ENCODE peak calls at places on chromosomes 11 and 22, in ten cellular contexts. I, K, M, D, G, V, P, C, R and H are unnamed samples.

GRCh38 chr11:113384551-113384950 is 3.0 kb upstream of the ANKK1 start:
- DNase-seq in G (no peak), V (no peak), M (no peak), I (no peak), C (peak; percentile 67), P (no peak), R (peak; percentile 96), K (no peak), D (no peak), H (no peak)

GRCh38 chr11:23123766-23124165 is 263.5 kb upstream of the CCDC179 start:
- DNase-seq in I (no peak), R (peak; percentile 56), C (peak; percentile 49), V (no peak), G (no peak), D (no peak), K (no peak), P (no peak), M (no peak), H (no peak)

GRCh38 chr11:94876645-94877445 is 96.5 kb downstream of the CWC15 start:
- DNase-seq in V (peak; percentile 90), K (peak; percentile 13), R (peak; percentile 84), M (peak; percentile 64), I (peak; percentile 60), G (peak; percentile 56), D (peak; percentile 62), C (peak; percentile 87), P (no peak), H (peak; percentile 73)

GRCh38 chr22:42286205-42286604 is 15.8 kb upstream of the TCF20 start:
- DNase-seq in M (no peak), C (no peak), V (no peak), G (no peak), I (no peak), D (no peak), P (no peak), K (no peak), R (no peak), H (no peak)

GRCh38 chr22:46780453-46780852 is 18.0 kb downstream of the TBC1D22A start:
- DNase-seq in G (no peak), D (peak; percentile 19), K (no peak), P (no peak), V (no peak), I (no peak), M (no peak), R (no peak), C (no peak), H (no peak)

GRCh38 chr11:19370100-19370861 is 129.5 kb upstream of the E2F8 start:
- DNase-seq in D (no peak), M (no peak), V (no peak), C (no peak), G (no peak), P (no peak), I (no peak), K (no peak), R (peak; percentile 74), H (peak; percentile 83)

GRCh38 chr22:46198274-46198673 is 47.9 kb downstream of the PPARA start:
- DNase-seq in R (no peak), P (no peak), K (no peak), V (peak; percentile 62), I (no peak), M (no peak), D (no peak), G (no peak), C (no peak), H (no peak)

GRCh38 chr11:87015645-87016044 is 22.1 kb upstream of the TMEM135 start:
- DNase-seq in V (no peak), C (no peak), I (no peak), R (no peak), D (no peak), P (no peak), G (no peak), M (no peak), K (no peak), H (no peak)

GRCh38 chr11:2300290-2300935 is 1.3 kb downstream of the C11orf21 start:
- DNase-seq in I (no peak), C (no peak), K (peak; percentile 22), G (peak; percentile 20), R (no peak), M (peak; percentile 55), P (peak; percentile 71), V (peak; percentile 55), D (no peak), H (peak; percentile 47)

GRCh38 chr22:49426098-49426497 is 401.6 kb downstream of the BRD1 start:
- DNase-seq in P (no peak), K (no peak), G (no peak), V (no peak), I (no peak), R (no peak), M (no peak), C (no peak), D (no peak), H (no peak)

GRCh38 chr11:57325735-57326048 is 940 bp upstream of the TNKS1BP1 start:
- DNase-seq in C (peak; percentile 73), K (no peak), R (no peak), P (no peak), G (peak; percentile 75), M (no peak), V (peak; percentile 84), D (peak; percentile 52), I (peak; percentile 85), H (peak; percentile 92)

GRCh38 chr22:17970205-17970708 is 54.1 kb downstream of the MICAL3 start:
- DNase-seq in K (no peak), I (no peak), C (no peak), V (no peak), R (no peak), M (no peak), D (no peak), G (no peak), P (no peak), H (no peak)

GRCh38 chr11:99370557-99371200 is 349.9 kb downstream of the CNTN5 start:
- DNase-seq in V (no peak), C (peak; percentile 55), R (peak; percentile 75), I (no peak), K (no peak), G (no peak), D (peak; percentile 40), M (no peak), P (no peak), H (peak; percentile 73)

GRCh38 chr11:66454253-66454652 is 12.5 kb upstream of the PELI3 start:
- DNase-seq in C (no peak), I (no peak), R (peak; percentile 96), G (no peak), K (no peak), P (no peak), D (no peak), V (no peak), M (no peak), H (no peak)

GRCh38 chr11:112793416-112793815 is 167.8 kb upstream of the NCAM1 start:
- DNase-seq in M (no peak), G (no peak), K (no peak), V (no peak), C (no peak), R (no peak), D (no peak), I (no peak), P (no peak), H (no peak)

GRCh38 chr11:12846766-12847615 is 162.1 kb upstream of the RASSF10 start:
- DNase-seq in R (no peak), M (no peak), K (no peak), V (no peak), D (no peak), C (no peak), G (no peak), I (no peak), P (no peak), H (no peak)
- H3K27ac ChIP-seq in R (no peak overlapping the region), M (peak overlapping the region; percentile 42), K (no peak overlapping the region), V (no peak overlapping the region), D (no peak overlapping the region), C (peak overlapping the region; percentile 80), G (peak overlapping the region; percentile 75), I (peak overlapping the region; percentile 88), P (peak overlapping the region; percentile 74), H (peak overlapping the region; percentile 84)

DNA sequence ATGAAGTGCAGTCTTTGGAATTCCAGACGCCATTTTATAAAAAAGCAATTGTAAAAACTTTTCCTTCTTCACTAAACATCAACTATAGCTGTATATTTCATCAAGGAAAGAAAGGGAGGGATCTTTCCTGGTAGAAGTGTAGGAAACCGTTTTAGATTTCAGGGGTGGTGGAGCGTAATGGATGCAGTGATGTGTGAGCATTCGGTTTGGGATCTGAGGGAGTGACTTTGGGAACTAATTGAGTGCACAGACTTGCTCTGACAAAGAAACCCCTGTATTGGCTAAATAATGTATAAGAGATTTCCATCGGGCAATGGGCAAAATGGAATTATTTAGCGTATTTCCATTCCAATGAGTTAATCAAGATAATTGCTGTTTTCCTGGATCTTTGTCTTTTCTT is 124.9 kb upstream of the NARS2 start:
- DNase-seq in I (no peak), D (no peak), K (no peak), P (no peak), M (no peak), C (no peak), R (no peak), V (no peak), G (no peak), H (no peak)
- TF ChIP-seq CTCF in I (no peak), D (no peak), K (no peak), P (no peak), M (no peak), C (no peak), R (no peak), V (no peak), G (no peak), H (no peak)

DNA sequence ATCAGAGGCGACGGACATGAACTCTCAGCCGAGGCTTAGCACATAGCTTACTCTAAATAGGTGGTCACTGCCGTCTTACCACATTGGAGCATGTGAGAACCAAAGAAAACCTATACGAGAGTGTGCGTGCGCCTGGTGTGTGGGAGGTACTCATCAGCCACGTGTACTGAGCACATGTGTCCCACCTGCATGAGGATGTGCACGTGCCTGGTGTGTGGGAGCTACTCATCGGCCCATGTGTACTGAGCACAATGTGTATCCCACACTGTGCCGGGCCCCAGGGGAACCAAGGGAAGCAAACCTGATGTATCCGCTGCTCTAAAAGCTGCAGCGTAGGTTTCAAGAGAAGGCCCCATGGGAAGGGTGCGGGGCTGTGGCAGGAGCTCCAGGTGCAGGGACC is 56.4 kb downstream of the ANO1 start:
- DNase-seq in D (no peak), I (no peak), G (no peak), C (no peak), K (no peak), R (no peak), P (peak; percentile 20), V (no peak), M (no peak), H (no peak)
- H3K27me3 ChIP-seq in D (no peaks in the 10 kb centered on the region), I (no peaks in the 10 kb centered on the region), G (no peaks in the 10 kb centered on the region), C (no peaks in the 10 kb centered on the region), K (no peaks in the 10 kb centered on the region), R (no peaks in the 10 kb centered on the region), P (no peaks in the 10 kb centered on the region), V (no peaks in the 10 kb centered on the region), M (no peaks in the 10 kb centered on the region), H (no peaks in the 10 kb centered on the region)

DNA sequence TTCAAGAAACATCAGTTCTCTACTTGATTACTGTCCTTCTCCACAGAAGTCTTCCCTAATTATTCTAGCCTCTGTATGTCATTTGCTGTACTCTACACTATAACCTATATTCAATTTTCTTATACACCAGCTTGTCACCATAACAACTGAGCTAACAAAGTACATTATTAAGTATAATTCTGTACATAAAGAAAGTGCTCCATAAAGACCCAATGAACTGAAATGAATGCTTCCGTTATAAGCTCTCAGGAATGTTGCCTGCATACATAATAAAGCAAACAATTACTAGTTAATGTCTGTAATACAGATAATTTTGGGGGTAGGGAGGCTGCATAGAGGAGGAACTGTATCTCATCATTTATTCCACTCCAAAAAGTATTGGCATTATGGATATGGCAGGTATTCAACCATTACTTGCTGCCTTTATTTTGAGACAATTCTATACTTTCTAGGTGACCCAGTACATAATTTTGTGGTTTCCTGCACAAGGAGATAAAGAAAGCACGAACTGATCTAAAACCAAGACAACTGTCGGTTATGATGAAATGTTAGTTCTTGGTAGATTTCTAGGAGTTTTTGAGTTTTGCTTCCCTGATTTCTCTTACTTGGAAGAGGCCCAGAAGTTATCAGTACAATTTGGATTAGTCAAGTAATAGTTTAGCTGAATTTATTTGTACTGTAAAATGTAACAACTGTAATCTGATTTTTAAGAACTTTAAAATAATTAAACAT is 202.5 kb downstream of the SBF2 start:
- DNase-seq in R (peak; percentile 55), K (no peak), G (no peak), C (no peak), I (no peak), P (no peak), D (no peak), V (no peak), M (no peak), H (no peak)
- H3K27ac ChIP-seq in R (peak overlapping the region; percentile 1), K (no peak overlapping the region), G (no peak overlapping the region), C (no peak overlapping the region), I (no peak overlapping the region), P (no peak overlapping the region), D (no peak overlapping the region), V (no peak overlapping the region), M (no peak overlapping the region), H (no peak overlapping the region)